ENCODE peak calls at places on chromosomes 13 and 19, in ten cellular contexts. Z is ecto neural progenitor cell, E is Karpas-422, L is LoVo, G is upper lobe of right lung, K is AG09309, T is GM12864, Q is neural progenitor cell, U is AG20443, N is GM03348. W is an unnamed sample.

GRCh38 chr13:40653558-40654318 is 12.7 kb downstream of the FOXO1 start:
- DNase-seq in Z (no peak), G (no peak), L (no peak), N (peak; percentile 16), Q (peak; percentile 20), E (peak; percentile 59), K (peak; percentile 41), T (no peak), U (no peak), W (no peak)

GRCh38 chr19:16335226-16335625 is 10.6 kb downstream of the KLF2 start:
- DNase-seq in U (no peak), E (no peak), L (no peak), Z (no peak), K (no peak), N (no peak), G (no peak), Q (no peak), T (no peak), W (no peak)

GRCh38 chr19:35559281-35559659 is 4.2 kb downstream of the ATP4A start:
- DNase-seq in L (no peak), Q (peak; percentile 31), N (no peak), G (no peak), Z (no peak), K (no peak), E (peak; percentile 87), T (no peak), U (no peak), W (no peak)

GRCh38 chr13:77980592-77980991 is 62.0 kb upstream of the EDNRB start:
- DNase-seq in N (peak; percentile 17), T (no peak), K (no peak), Q (peak; percentile 4), U (peak; percentile 22), G (no peak), E (no peak), Z (no peak), L (peak; percentile 5), W (no peak)

GRCh38 chr13:82439159-82439904 is 1442.9 kb downstream of the SLITRK1 start:
- DNase-seq in Z (no peak), E (no peak), K (no peak), G (no peak), L (no peak), T (no peak), N (no peak), Q (no peak), U (no peak), W (no peak)

GRCh38 chr19:16330368-16330801 is 5.8 kb downstream of the KLF2 start:
- DNase-seq in K (no peak), N (peak; percentile 79), Z (no peak), E (peak; percentile 62), T (peak; percentile 85), L (peak; percentile 90), U (peak; percentile 63), Q (no peak), G (peak; percentile 82), W (peak; percentile 80)

GRCh38 chr19:41774515-41774980 is 19.2 kb downstream of the CEACAM6 start:
- DNase-seq in N (no peak), U (no peak), K (no peak), Z (no peak), T (no peak), G (no peak), Q (no peak), L (peak; percentile 95), E (no peak), W (no peak)

GRCh38 chr13:99484405-99484981 is 16.8 kb upstream of the TM9SF2 start:
- DNase-seq in Q (no peak), U (peak; percentile 80), L (no peak), Z (no peak), K (peak; percentile 73), T (no peak), N (peak; percentile 72), E (no peak), G (no peak), W (no peak)

GRCh38 chr19:17966497-17967257 is at the start of gene KCNN1:
- DNase-seq in L (no peak), E (no peak), U (peak; percentile 65), N (peak; percentile 53), G (no peak), K (no peak), Q (peak; percentile 85), T (no peak), Z (peak; percentile 76), W (peak; percentile 92)

W was measured in K562.